ENCODE peak calls at places on chromosomes 13 and 19, in eight cellular contexts. Q is cardiac fibroblast; F is skeletal muscle cell; L is astrocyte of the spinal cord; G is NB4; D is stomach; Z is CD4-positive, alpha-beta memory T cell; S is CD8-positive, alpha-beta T cell. C is an unnamed sample.

GRCh38 chr13:50732712-50733111 is 110.8 kb downstream of the DLEU7 start:
- DNase-seq in Q (peak; percentile 59), F (peak; percentile 68), L (peak; percentile 40), G (no peak), D (no peak), Z (no peak), S (no peak), C (no peak)

GRCh38 chr19:27759896-27760295 is 1453.1 kb downstream of the UQCRFS1 start:
- DNase-seq in Q (no peak), F (no peak), L (no peak), G (no peak), D (no peak), Z (no peak), S (no peak), C (no peak)

GRCh38 chr19:16940626-16941025 is 51.8 kb downstream of the F2RL3 start:
- DNase-seq in Q (no peak), F (no peak), L (no peak), G (no peak), D (no peak), Z (no peak), S (no peak), C (no peak)

GRCh38 chr13:26518433-26519084 is 38.9 kb upstream of the WASF3 start:
- DNase-seq in Q (no peak), F (no peak), L (no peak), G (no peak), D (no peak), Z (no peak), S (no peak), C (no peak)

GRCh38 chr13:27476943-27477681 is 26.7 kb upstream of the MTIF3 start:
- DNase-seq in Q (no peak), F (peak; percentile 41), L (peak; percentile 47), G (peak; percentile 25), D (peak; percentile 76), Z (peak; percentile 34), S (no peak), C (peak; percentile 51)

GRCh38 chr13:57326532-57326931 is 159.5 kb downstream of the PRR20E start:
- DNase-seq in Q (no peak), F (no peak), L (no peak), G (no peak), D (no peak), Z (no peak), S (no peak), C (no peak)

GRCh38 chr13:36571444-36571843 is 102.4 kb upstream of the SERTM1 start:
- DNase-seq in Q (no peak), F (no peak), L (no peak), G (no peak), D (no peak), Z (no peak), S (no peak), C (no peak)

GRCh38 chr13:26628706-26629105 is 71.2 kb downstream of the WASF3 start:
- DNase-seq in Q (peak; percentile 40), F (no peak), L (peak; percentile 19), G (peak; percentile 40), D (no peak), Z (no peak), S (no peak), C (no peak)

GRCh38 chr19:19642506-19643157 is 825 bp downstream of the GMIP start:
- DNase-seq in Q (no peak), F (no peak), L (no peak), G (peak; percentile 73), D (no peak), Z (peak; percentile 32), S (peak; percentile 51), C (no peak)

GRCh38 chr13:75512253-75512652 is 25.4 kb downstream of the COMMD6 start:
- DNase-seq in Q (no peak), F (peak; percentile 22), L (no peak), G (no peak), D (no peak), Z (no peak), S (no peak), C (peak; percentile 60)

GRCh38 chr19:8335343-8336071 is 7.6 kb downstream of the KANK3 start:
- DNase-seq in Q (no peak), F (no peak), L (no peak), G (no peak), D (no peak), Z (peak; percentile 22), S (peak; percentile 32), C (no peak)

GRCh38 chr13:110872768-110873638 is 41.9 kb downstream of the ANKRD10 start:
- DNase-seq in Q (no peak), F (no peak), L (no peak), G (no peak), D (no peak), Z (no peak), S (no peak), C (no peak)

GRCh38 chr19:29571181-29571580 is 34.9 kb upstream of the POP4 start:
- DNase-seq in Q (no peak), F (no peak), L (no peak), G (no peak), D (no peak), Z (no peak), S (no peak), C (no peak)

GRCh38 chr19:40234429-40235237 is 8.1 kb upstream of the CCNP start:
- DNase-seq in Q (no peak), F (no peak), L (no peak), G (no peak), D (no peak), Z (no peak), S (no peak), C (no peak)

GRCh38 chr19:40233811-40234389 is 7.4 kb upstream of the CCNP start:
- DNase-seq in Q (no peak), F (no peak), L (no peak), G (no peak), D (no peak), Z (no peak), S (no peak), C (no peak)

GRCh38 chr19:40236026-40236355 is 9.5 kb upstream of the CCNP start:
- DNase-seq in Q (no peak), F (no peak), L (no peak), G (no peak), D (no peak), Z (no peak), S (no peak), C (no peak)

GRCh38 chr19:40236366-40236765 is 9.9 kb upstream of the CCNP start:
- DNase-seq in Q (no peak), F (no peak), L (no peak), G (no peak), D (no peak), Z (no peak), S (no peak), C (no peak)

DNA sequence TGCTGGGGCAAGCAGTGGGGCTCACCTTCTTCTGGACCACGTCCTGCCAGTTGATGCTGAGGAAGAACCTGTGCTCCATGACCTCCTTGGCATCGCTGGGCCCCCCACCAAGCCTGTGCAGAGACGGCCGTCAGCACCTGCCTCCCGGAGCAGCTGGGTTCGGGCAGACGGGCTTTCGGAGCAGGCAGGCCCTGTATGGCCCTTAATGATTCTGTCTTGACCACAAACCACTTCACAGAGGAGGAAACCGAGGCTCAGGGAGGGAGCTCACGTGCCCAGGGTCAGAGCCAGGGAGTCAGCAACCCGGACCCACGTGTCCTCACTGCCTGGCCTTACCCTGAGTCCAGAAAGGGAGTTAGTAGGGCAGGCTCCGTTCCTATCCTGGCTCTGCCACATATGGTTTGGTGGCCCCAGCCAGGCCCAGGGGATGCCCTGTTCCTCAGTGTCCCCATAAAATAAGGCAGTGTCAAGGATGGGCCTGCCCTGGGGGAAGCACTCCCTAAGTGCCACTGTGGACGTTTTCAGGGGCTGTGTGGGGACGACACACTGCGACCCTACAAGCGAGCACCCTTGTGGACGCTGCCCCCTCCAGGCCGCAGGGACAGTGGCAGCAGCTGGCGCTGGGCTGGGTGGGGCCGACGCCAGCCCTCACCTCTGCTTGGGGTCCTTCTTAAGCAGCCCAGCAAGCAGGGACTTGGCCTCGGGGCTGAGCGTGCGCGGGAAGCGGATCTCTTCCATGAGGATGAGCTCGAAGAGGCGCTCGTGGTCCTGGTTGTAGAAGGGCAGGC is 8.9 kb upstream of the CCNP start:
- DNase-seq in Q (no peak), F (no peak), L (no peak), G (no peak), D (no peak), Z (no peak), S (no peak), C (no peak)
- H3K4me3 ChIP-seq in Q (no peak overlapping the region), F (no peak overlapping the region), L (no peak overlapping the region), G (no peak overlapping the region), D (no peak overlapping the region), Z (no peak overlapping the region), S (no peak overlapping the region), C (no peak overlapping the region)

DNA sequence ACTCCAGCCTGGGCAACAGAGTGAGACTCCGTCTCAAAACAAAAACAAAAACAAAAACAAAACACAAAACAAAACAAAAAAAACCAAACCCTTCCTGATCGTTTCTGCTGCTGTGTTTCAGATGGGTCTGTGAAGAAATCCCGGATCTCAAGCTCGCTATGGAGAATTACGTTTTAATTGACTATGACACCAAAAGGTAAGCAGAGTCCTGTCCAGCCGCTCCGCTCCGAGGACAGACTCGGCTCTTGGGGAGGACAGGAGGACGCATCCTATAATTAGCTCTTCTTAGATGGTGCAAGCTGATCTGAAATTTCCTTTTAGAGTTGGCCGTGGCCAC is 22.0 kb downstream of the DOT1L start:
- DNase-seq in Q (no peak), F (no peak), L (no peak), G (no peak), D (no peak), Z (no peak), S (no peak), C (no peak)
- H3K4me3 ChIP-seq in Q (no peak overlapping the region), F (no peak overlapping the region), L (no peak overlapping the region), G (no peak overlapping the region), D (no peak overlapping the region), Z (no peak overlapping the region), S (no peak overlapping the region), C (no peak overlapping the region)

DNA sequence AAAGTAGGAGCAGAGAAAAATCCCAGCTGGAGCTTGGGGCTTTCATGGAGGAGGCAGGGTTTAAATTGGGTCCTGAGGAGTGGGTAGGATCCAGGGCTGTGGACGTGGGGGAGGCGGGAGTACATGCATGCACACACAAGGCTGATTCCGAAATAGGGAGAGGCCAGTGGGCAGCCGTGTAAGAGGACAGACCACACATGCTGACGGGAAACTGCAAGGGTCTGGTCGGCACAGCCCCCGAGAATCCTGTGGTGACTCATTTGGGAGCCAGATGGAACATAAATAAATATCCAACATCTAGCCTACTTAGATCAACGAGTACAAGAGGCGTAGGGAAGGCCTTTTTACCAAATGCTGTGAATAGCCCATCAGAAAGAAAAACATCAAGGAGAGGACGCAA is 216.3 kb upstream of the ZNF507 start:
- DNase-seq in Q (no peak), F (no peak), L (no peak), G (no peak), D (no peak), Z (no peak), S (no peak), C (no peak)
- H3K4me3 ChIP-seq in Q (no peak overlapping the region), F (no peak overlapping the region), L (no peak overlapping the region), G (no peak overlapping the region), D (no peak overlapping the region), Z (no peak overlapping the region), S (no peak overlapping the region), C (no peak overlapping the region)

DNA sequence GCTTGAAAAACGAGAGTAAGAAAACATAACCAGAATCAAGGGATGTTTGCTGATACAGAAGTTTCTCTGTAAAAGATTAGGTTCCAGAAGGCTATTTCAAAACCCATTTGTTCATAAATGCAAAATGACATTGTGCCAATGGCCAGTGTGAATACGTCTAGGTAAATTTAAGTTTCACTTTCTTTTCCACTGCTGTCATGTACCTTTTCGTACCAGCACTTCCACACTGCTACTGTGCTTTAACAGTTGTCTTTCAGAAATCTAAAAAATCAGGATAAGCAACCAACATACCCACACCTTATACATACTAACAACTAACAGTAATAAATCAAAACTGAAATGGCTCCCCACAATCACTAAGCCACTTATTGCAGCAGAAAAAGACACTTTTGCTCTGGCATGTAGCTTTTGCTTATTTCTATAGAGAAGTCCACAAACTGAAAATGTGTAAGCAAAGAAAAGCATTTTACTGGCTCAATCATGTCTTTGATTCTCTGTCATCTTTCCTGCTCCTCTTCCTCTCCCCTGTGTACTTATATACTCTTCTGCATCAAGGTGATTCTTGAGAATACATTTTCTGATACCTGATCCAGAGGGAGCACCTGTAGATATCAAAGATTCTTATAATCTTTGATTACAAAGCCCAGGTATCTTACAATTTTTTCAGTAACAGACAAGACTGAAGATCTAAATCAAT is 34.3 kb downstream of the ELF1 start:
- DNase-seq in Q (no peak), F (no peak), L (no peak), G (no peak), D (no peak), Z (peak; percentile 55), S (no peak), C (peak; percentile 59)
- H3K4me3 ChIP-seq in Q (no peak overlapping the region), F (no peak overlapping the region), L (no peak overlapping the region), G (peak overlapping the region; percentile 29), D (peak overlapping the region; percentile 25), Z (peak overlapping the region; percentile 3), S (peak overlapping the region; percentile 49), C (peak overlapping the region; percentile 1)